ENCODE peak calls at places on chromosomes 2 and 18, in eight cellular contexts. One of them, this sample, is unnamed.
A peak's percentile ranks its signal among the peaks of the same experiment; 100 is the strongest.

GRCh38 chr2:23563673-23564617 is 179.0 kb downstream of the KLHL29 start:
- DNase-seq in epithelial cell of esophagus: peak; percentile 65
- DNase-seq in head of caudate nucleus: peak; percentile 45
- DNase-seq in fibroblast of lung: peak; percentile 92
- DNase-seq in activated gamma-delta T cell treated with Interleukin-2 at 50 U/mL for 16 hours: no peak
- DNase-seq in sciatic nerve: peak; percentile 79
- DNase-seq in 8988T: no peak
- DNase-seq in CD8-positive, alpha-beta memory T cell: no peak
- DNase-seq in this sample: no peak

GRCh38 chr2:100222844-100223243 is 80.5 kb upstream of the AFF3 start:
- DNase-seq in epithelial cell of esophagus: no peak
- DNase-seq in head of caudate nucleus: no peak
- DNase-seq in fibroblast of lung: no peak
- DNase-seq in activated gamma-delta T cell treated with Interleukin-2 at 50 U/mL for 16 hours: no peak
- DNase-seq in sciatic nerve: no peak
- DNase-seq in 8988T: no peak
- DNase-seq in CD8-positive, alpha-beta memory T cell: no peak
- DNase-seq in this sample: no peak

GRCh38 chr2:116109471-116109870 is 1667.0 kb downstream of the DPP10 start:
- DNase-seq in epithelial cell of esophagus: no peak
- DNase-seq in head of caudate nucleus: no peak
- DNase-seq in fibroblast of lung: no peak
- DNase-seq in activated gamma-delta T cell treated with Interleukin-2 at 50 U/mL for 16 hours: no peak
- DNase-seq in sciatic nerve: no peak
- DNase-seq in 8988T: no peak
- DNase-seq in CD8-positive, alpha-beta memory T cell: no peak
- DNase-seq in this sample: no peak

GRCh38 chr18:12391487-12392136 is 14.6 kb upstream of the AFG3L2 start:
- DNase-seq in epithelial cell of esophagus: peak; percentile 72
- DNase-seq in head of caudate nucleus: peak; percentile 67
- DNase-seq in fibroblast of lung: peak; percentile 80
- DNase-seq in activated gamma-delta T cell treated with Interleukin-2 at 50 U/mL for 16 hours: peak; percentile 45
- DNase-seq in sciatic nerve: peak; percentile 78
- DNase-seq in 8988T: no peak
- DNase-seq in CD8-positive, alpha-beta memory T cell: peak; percentile 28
- DNase-seq in this sample: peak; percentile 79

GRCh38 chr2:102155703-102156515 is 13.4 kb downstream of the IL1R1 start:
- DNase-seq in epithelial cell of esophagus: peak; percentile 92
- DNase-seq in head of caudate nucleus: no peak
- DNase-seq in fibroblast of lung: peak; percentile 95
- DNase-seq in activated gamma-delta T cell treated with Interleukin-2 at 50 U/mL for 16 hours: no peak
- DNase-seq in sciatic nerve: peak; percentile 40
- DNase-seq in 8988T: no peak
- DNase-seq in CD8-positive, alpha-beta memory T cell: no peak
- DNase-seq in this sample: no peak

GRCh38 chr18:58580623-58581022 is 48.3 kb downstream of the ALPK2 start:
- DNase-seq in epithelial cell of esophagus: no peak
- DNase-seq in head of caudate nucleus: no peak
- DNase-seq in fibroblast of lung: peak; percentile 73
- DNase-seq in activated gamma-delta T cell treated with Interleukin-2 at 50 U/mL for 16 hours: no peak
- DNase-seq in sciatic nerve: no peak
- DNase-seq in 8988T: no peak
- DNase-seq in CD8-positive, alpha-beta memory T cell: no peak
- DNase-seq in this sample: no peak

GRCh38 chr2:133862400-133862977 is 294.2 kb upstream of the NCKAP5 start:
- DNase-seq in epithelial cell of esophagus: no peak
- DNase-seq in head of caudate nucleus: no peak
- DNase-seq in fibroblast of lung: no peak
- DNase-seq in activated gamma-delta T cell treated with Interleukin-2 at 50 U/mL for 16 hours: no peak
- DNase-seq in sciatic nerve: no peak
- DNase-seq in 8988T: no peak
- DNase-seq in CD8-positive, alpha-beta memory T cell: no peak
- DNase-seq in this sample: no peak

GRCh38 chr2:44553456-44553855 is 191.7 kb downstream of the CAMKMT start:
- DNase-seq in epithelial cell of esophagus: peak; percentile 84
- DNase-seq in head of caudate nucleus: no peak
- DNase-seq in fibroblast of lung: peak; percentile 22
- DNase-seq in activated gamma-delta T cell treated with Interleukin-2 at 50 U/mL for 16 hours: no peak
- DNase-seq in sciatic nerve: no peak
- DNase-seq in 8988T: no peak
- DNase-seq in CD8-positive, alpha-beta memory T cell: no peak
- DNase-seq in this sample: no peak

GRCh38 chr2:1306687-1307516 is 106.4 kb upstream of the TPO start:
- DNase-seq in epithelial cell of esophagus: no peak
- DNase-seq in head of caudate nucleus: no peak
- DNase-seq in fibroblast of lung: no peak
- DNase-seq in activated gamma-delta T cell treated with Interleukin-2 at 50 U/mL for 16 hours: no peak
- DNase-seq in sciatic nerve: no peak
- DNase-seq in 8988T: no peak
- DNase-seq in CD8-positive, alpha-beta memory T cell: no peak
- DNase-seq in this sample: no peak

GRCh38 chr2:51812138-51812866 is 780.4 kb upstream of the NRXN1 start:
- DNase-seq in epithelial cell of esophagus: peak; percentile 62
- DNase-seq in head of caudate nucleus: no peak
- DNase-seq in fibroblast of lung: peak; percentile 39
- DNase-seq in activated gamma-delta T cell treated with Interleukin-2 at 50 U/mL for 16 hours: no peak
- DNase-seq in sciatic nerve: no peak
- DNase-seq in 8988T: no peak
- DNase-seq in CD8-positive, alpha-beta memory T cell: no peak
- DNase-seq in this sample: no peak

GRCh38 chr2:10584843-10585475 is 104.8 kb downstream of the NOL10 start:
- DNase-seq in epithelial cell of esophagus: peak; percentile 90
- DNase-seq in head of caudate nucleus: no peak
- DNase-seq in fibroblast of lung: peak; percentile 38
- DNase-seq in activated gamma-delta T cell treated with Interleukin-2 at 50 U/mL for 16 hours: no peak
- DNase-seq in sciatic nerve: no peak
- DNase-seq in 8988T: no peak
- DNase-seq in CD8-positive, alpha-beta memory T cell: no peak
- DNase-seq in this sample: no peak

GRCh38 chr2:127208313-127208712 is 11.8 kb downstream of the CYP27C1 start:
- DNase-seq in epithelial cell of esophagus: no peak
- DNase-seq in head of caudate nucleus: no peak
- DNase-seq in fibroblast of lung: peak; percentile 61
- DNase-seq in activated gamma-delta T cell treated with Interleukin-2 at 50 U/mL for 16 hours: no peak
- DNase-seq in sciatic nerve: no peak
- DNase-seq in 8988T: no peak
- DNase-seq in CD8-positive, alpha-beta memory T cell: no peak
- DNase-seq in this sample: no peak